ENCODE peak calls at places on chromosomes 16 and 17, in eight cellular contexts. V is ovary; R is IMR-90; A is CD4-positive, alpha-beta T cell; B is brain microvascular endothelial cell; Z is lung; N is naive thymus-derived CD4-positive, alpha-beta T cell; H is tibial nerve. S is an unnamed sample.

GRCh38 chr16:4370570-4371480 is 823 bp upstream of the VASN start:
- DNase-seq in V (peak), R (peak), A (no peak), B (peak), Z (peak), N (no peak), H (peak), S (peak)

GRCh38 chr16:23357761-23358290 is 55.7 kb downstream of the SCNN1B start:
- DNase-seq in V (no peak), R (no peak), A (no peak), B (no peak), Z (no peak), N (no peak), H (no peak), S (no peak)

GRCh38 chr17:692116-692515 is 22.5 kb downstream of the VPS53 start:
- DNase-seq in V (no peak), R (peak), A (no peak), B (peak), Z (no peak), N (no peak), H (no peak), S (no peak)

GRCh38 chr16:27244363-27244755 is 24.2 kb downstream of the NSMCE1 start:
- DNase-seq in V (no peak), R (no peak), A (no peak), B (no peak), Z (no peak), N (peak), H (no peak), S (no peak)

GRCh38 chr17:60154616-60155426 is 5.0 kb downstream of the CA4 start:
- DNase-seq in V (no peak), R (peak), A (no peak), B (peak), Z (no peak), N (no peak), H (peak), S (no peak)

GRCh38 chr16:73753931-73754330 is 542.7 kb upstream of the PSMD7 start:
- DNase-seq in V (no peak), R (no peak), A (no peak), B (no peak), Z (no peak), N (no peak), H (no peak), S (no peak)

GRCh38 chr16:87854053-87854906 is 15.0 kb downstream of the SLC7A5 start:
- DNase-seq in V (no peak), R (no peak), A (no peak), B (no peak), Z (no peak), N (no peak), H (no peak), S (no peak)

GRCh38 chr17:45839442-45839841 is 5.2 kb upstream of the SPPL2C start:
- DNase-seq in V (no peak), R (no peak), A (no peak), B (no peak), Z (no peak), N (no peak), H (no peak), S (no peak)

GRCh38 chr16:84751241-84751640 is 51.4 kb downstream of the USP10 start:
- DNase-seq in V (no peak), R (no peak), A (no peak), B (no peak), Z (no peak), N (no peak), H (no peak), S (no peak)

GRCh38 chr16:1094124-1094479 is 1.9 kb downstream of the C1QTNF8 start:
- DNase-seq in V (no peak), R (no peak), A (no peak), B (no peak), Z (no peak), N (no peak), H (no peak), S (no peak)

GRCh38 chr17:57962441-57963148 is 7.4 kb upstream of the CUEDC1 start:
- DNase-seq in V (no peak), R (no peak), A (no peak), B (no peak), Z (no peak), N (no peak), H (no peak), S (no peak)

GRCh38 chr17:44758414-44759095 is at the start of gene ADAM11:
- DNase-seq in V (no peak), R (no peak), A (no peak), B (no peak), Z (no peak), N (no peak), H (no peak), S (no peak)

GRCh38 chr17:50603340-50603739 is 31.3 kb upstream of the ABCC3 start:
- DNase-seq in V (no peak), R (no peak), A (no peak), B (no peak), Z (no peak), N (no peak), H (no peak), S (no peak)

GRCh38 chr17:35244345-35245195 is 1.7 kb downstream of the SLFN5 start:
- DNase-seq in V (peak), R (peak), A (peak), B (peak), Z (peak), N (peak), H (peak), S (no peak)

GRCh38 chr17:40111221-40112128 is 10.3 kb upstream of the MSL1 start:
- DNase-seq in V (peak), R (peak), A (no peak), B (peak), Z (peak), N (peak), H (peak), S (peak)

GRCh38 chr17:29931253-29931932 is 1.4 kb upstream of the SSH2 start:
- DNase-seq in V (peak), R (peak), A (peak), B (peak), Z (peak), N (peak), H (peak), S (peak)

GRCh38 chr17:21199311-21199710 is 14.7 kb downstream of the TMEM11 start:
- DNase-seq in V (no peak), R (no peak), A (no peak), B (peak), Z (no peak), N (no peak), H (no peak), S (no peak)

GRCh38 chr16:56347670-56348069 is 77.7 kb downstream of the AMFR start:
- DNase-seq in V (no peak), R (no peak), A (no peak), B (no peak), Z (no peak), N (no peak), H (no peak), S (no peak)

GRCh38 chr16:68756250-68757051 is 19.4 kb downstream of the CDH1 start:
- DNase-seq in V (no peak), R (no peak), A (no peak), B (no peak), Z (peak), N (peak), H (no peak), S (no peak)

GRCh38 chr16:84940670-84941551 is 70.4 kb downstream of the ZDHHC7 start:
- DNase-seq in V (no peak), R (no peak), A (no peak), B (no peak), Z (no peak), N (no peak), H (peak), S (no peak)

GRCh38 chr17:57505841-57506240 is 239.3 kb downstream of the CCDC182 start:
- DNase-seq in V (no peak), R (no peak), A (no peak), B (no peak), Z (no peak), N (no peak), H (no peak), S (no peak)

GRCh38 chr16:82741073-82741615 is 114.4 kb downstream of the CDH13 start:
- DNase-seq in V (no peak), R (peak), A (no peak), B (peak), Z (no peak), N (no peak), H (no peak), S (no peak)

DNA sequence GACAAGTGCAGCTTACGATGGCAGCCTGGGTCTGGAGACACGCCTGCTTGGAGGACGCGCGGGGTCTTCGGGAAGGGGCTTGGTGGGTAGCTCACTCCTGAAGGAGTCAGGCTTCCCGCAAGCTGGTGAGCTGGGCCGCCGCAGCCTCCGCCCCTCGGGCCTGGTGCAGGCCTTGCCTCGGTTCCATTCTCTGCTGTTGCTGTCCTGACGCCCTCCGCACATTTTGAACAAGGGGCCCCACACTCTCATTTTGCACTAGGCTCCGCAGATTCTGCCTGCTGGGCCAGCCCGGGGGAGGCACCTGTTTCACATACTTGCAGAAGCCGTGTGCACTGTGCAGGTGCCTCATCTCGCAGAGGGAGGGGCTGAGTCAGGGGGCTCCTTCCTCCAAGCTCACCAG is 31.9 kb upstream of the CBX4 start:
- DNase-seq in V (no peak), R (no peak), A (no peak), B (no peak), Z (no peak), N (no peak), H (no peak), S (no peak)
- H3K27ac ChIP-seq in V (no peak), R (no peak), A (no peak), B (no peak), Z (no peak), N (no peak), H (no peak), S (no peak)

GRCh38 chr17:11639736-11640510 is 41.7 kb downstream of the DNAH9 start:
- DNase-seq in V (no peak), R (no peak), A (no peak), B (no peak), Z (no peak), N (no peak), H (no peak), S (no peak)
- H3K27ac ChIP-seq in V (no peak), R (no peak), A (no peak), B (no peak), Z (no peak), N (no peak), H (no peak), S (no peak)

GRCh38 chr17:64410750-64411490 is 20.3 kb upstream of the PECAM1 start:
- DNase-seq in V (no peak), R (no peak), A (no peak), B (no peak), Z (no peak), N (no peak), H (no peak), S (no peak)

GRCh38 chr17:64403881-64404460 is 13.3 kb upstream of the PECAM1 start:
- DNase-seq in V (no peak), R (no peak), A (no peak), B (no peak), Z (no peak), N (no peak), H (no peak), S (no peak)

GRCh38 chr17:64401941-64402340 is 11.3 kb upstream of the PECAM1 start:
- DNase-seq in V (no peak), R (no peak), A (no peak), B (no peak), Z (no peak), N (no peak), H (no peak), S (no peak)

GRCh38 chr17:64402469-64402868 is 11.8 kb upstream of the PECAM1 start:
- DNase-seq in V (no peak), R (no peak), A (no peak), B (no peak), Z (no peak), N (no peak), H (no peak), S (no peak)

DNA sequence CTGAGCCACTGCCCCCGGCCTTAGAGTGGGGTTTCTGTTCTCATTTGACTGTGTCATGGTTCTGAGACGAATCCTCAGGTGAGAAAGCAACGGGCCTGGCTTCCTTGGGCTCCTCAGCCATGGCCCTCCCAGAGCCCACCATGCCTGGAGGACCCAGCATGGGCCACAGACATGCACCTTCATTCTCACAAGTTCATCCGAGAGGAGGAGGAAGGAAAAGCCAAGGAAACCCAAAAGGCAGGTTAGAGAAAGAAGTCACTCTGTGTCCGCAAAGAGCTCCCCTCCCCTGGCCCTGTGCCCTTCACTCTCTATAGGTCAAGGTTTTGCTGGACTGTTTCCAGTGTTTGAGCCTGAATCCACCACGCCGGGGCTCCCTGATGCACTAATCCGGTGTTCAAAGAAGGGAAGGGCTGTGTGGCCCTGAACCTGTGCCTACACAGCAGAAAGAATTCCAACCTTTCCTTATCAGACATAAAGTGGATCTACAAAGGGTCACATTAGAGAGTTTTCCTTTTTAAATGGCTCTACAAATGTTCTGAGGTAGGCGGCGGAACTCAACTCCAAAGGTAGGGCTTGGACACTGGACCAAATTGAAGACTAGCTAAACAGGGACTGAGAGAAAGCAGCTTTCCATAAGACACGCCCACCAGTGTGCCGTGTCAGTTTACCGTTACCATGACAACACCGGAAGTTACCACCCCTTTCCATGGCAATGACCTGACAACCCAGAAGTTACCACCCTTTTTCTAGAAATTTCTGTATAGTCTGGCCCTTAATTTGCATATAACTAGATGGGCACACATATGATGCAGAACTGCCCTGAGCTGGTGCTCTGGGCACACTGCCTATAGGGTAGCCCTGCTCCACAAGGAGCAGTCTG is 15.9 kb upstream of the PECAM1 start:
- DNase-seq in V (no peak), R (no peak), A (no peak), B (no peak), Z (no peak), N (no peak), H (no peak), S (no peak)
- H3K27ac ChIP-seq in V (no peak), R (no peak), A (no peak), B (no peak), Z (peak), N (no peak), H (no peak), S (no peak)

DNA sequence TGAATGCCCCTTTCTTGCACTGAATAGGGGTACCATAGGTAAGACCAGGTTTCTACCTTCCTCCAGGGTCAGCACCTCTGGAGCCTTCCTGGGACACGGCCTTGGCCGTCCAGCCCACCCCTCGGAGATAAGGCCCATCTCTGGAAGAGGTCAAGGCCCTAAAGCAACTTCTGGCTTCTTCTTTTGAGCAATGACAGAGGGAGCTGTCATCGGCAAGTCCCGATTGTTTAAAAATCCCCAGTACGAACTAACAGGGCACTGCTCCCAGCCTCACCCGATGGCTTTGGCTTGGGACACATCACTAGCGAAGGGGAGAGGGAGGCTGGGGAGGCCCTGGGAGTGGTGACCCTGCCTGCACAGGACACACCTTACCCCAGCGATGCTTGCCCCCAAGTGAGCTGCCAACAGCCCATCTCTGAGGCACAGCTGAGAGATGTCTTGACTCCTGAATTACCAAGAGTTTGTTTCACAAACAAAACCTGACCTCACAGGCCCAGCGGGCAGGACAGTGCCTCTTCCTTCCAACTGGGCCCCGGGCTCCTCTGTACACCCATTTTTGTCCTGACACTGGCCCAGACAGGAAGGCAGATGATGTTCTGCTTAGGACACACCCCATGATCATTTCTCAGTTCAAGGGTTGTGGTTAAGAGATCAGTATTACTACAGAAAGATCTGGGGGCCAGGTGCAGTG is 4.8 kb downstream of the SYNGR2 start:
- DNase-seq in V (peak), R (no peak), A (no peak), B (no peak), Z (no peak), N (no peak), H (no peak), S (no peak)
- H3K27ac ChIP-seq in V (peak), R (no peak), A (peak), B (no peak), Z (peak), N (peak), H (peak), S (peak)

GRCh38 chr16:64307431-64307830 is 814.4 kb downstream of the CDH11 start:
- DNase-seq in V (no peak), R (no peak), A (no peak), B (no peak), Z (no peak), N (no peak), H (no peak), S (no peak)
- H3K27ac ChIP-seq in V (no peak), R (no peak), A (no peak), B (no peak), Z (no peak), N (no peak), H (no peak), S (no peak)

GRCh38 chr17:75779250-75779986 is 5.2 kb upstream of the UNK start:
- DNase-seq in V (peak), R (peak), A (peak), B (peak), Z (peak), N (peak), H (peak), S (peak)
- H3K27ac ChIP-seq in V (peak), R (peak), A (peak), B (peak), Z (peak), N (peak), H (peak), S (peak)

DNA sequence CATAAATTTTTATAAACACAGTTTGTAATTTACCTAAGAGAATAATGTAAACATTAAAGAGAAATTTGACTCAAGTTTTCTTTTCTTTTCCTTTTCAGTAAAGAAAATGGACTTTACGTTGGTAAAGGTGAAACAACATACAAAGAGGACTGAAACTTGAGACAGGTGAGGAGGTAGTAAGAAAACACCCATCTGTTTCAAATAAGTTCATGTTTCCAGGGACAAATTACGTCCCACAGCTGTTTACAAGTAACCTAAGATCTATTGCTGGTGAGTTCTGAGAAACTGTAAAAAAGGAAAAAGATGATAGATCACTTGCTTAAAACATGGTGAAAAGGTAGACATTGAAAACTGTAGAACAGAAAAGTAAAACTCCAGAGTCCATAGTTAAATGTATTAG is 4.8 kb upstream of the ABCA5 start:
- DNase-seq in V (no peak), R (no peak), A (no peak), B (no peak), Z (no peak), N (no peak), H (no peak), S (no peak)
- H3K27ac ChIP-seq in V (no peak), R (no peak), A (no peak), B (no peak), Z (no peak), N (no peak), H (no peak), S (no peak)

DNA sequence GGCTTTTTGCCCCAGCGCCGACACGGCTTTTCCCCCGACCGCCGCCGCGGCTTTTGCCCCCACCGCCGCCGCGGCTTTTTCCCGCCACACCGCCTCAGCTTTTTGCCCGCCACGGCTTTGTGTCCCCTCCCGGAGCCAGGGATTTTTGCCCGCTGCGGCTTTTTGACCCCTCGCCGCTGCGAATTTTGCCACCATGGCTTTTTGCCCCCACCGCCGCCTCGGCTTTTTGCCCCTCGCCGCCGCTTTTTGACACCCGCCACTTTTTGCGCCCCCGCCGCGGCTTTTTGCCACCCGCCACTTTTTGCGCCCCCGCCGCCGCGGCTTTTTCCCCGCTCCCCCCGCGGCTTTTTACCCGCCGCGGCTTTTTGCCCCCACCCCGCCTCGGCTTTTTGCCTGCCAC is 1342.5 kb downstream of the TP53TG3F start:
- DNase-seq in V (no peak), R (no peak), A (no peak), B (no peak), Z (no peak), N (no peak), H (no peak), S (no peak)
- H3K27ac ChIP-seq in V (no peak), R (no peak), A (no peak), B (no peak), Z (no peak), N (no peak), H (no peak), S (no peak)

DNA sequence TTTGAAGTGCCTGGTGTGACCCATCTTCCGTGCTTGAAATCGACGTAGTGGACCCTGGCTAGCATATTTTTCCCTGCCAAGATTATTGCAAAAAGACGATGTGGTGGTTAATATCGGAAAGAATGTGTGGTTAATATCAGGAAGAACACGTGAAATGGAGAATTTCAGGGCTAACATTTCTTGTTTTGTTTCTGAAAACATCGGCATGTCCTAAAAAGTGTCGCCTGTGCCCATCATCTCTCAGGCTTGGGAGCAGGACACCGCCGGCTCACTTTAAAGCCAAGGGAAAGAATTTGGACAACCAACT is 345 bp upstream of the DCXR start:
- DNase-seq in V (no peak), R (no peak), A (no peak), B (no peak), Z (no peak), N (no peak), H (no peak), S (no peak)
- H3K27ac ChIP-seq in V (no peak), R (no peak), A (no peak), B (no peak), Z (peak), N (peak), H (peak), S (peak)

S was measured in substantia nigra.